ENCODE peak calls at places on chromosomes 16 and 17, in five cellular contexts. X is EL, P is type B pancreatic cell, F is Daoy, C is T-cell. A is an unnamed sample.
A peak's percentile ranks its signal among the peaks of the same experiment; 100 is the strongest.

GRCh38 chr16:11852092-11852809 is 909 bp upstream of the RSL1D1 start:
- DNase-seq in C (no peak), F (no peak), P (no peak), X (no peak), A (no peak)

GRCh38 chr16:27287887-27288286 is 19.3 kb upstream of the NSMCE1 start:
- DNase-seq in C (no peak), X (no peak), P (peak; percentile 44), F (no peak), A (peak; percentile 77)

GRCh38 chr17:67431210-67432015 is 54.3 kb downstream of the PITPNC1 start:
- DNase-seq in P (no peak), C (no peak), F (peak; percentile 65), X (peak; percentile 77), A (no peak)

GRCh38 chr16:69904495-69905170 is 46.5 kb upstream of the CLEC18A start:
- DNase-seq in X (no peak), F (no peak), C (no peak), P (no peak), A (no peak)

GRCh38 chr17:77380411-77381184 is 239.8 kb downstream of the SEC14L1 start:
- DNase-seq in P (no peak), F (no peak), X (no peak), C (no peak), A (no peak)

GRCh38 chr17:7750321-7750821 is 32.8 kb downstream of the DNAH2 start:
- DNase-seq in P (no peak), F (peak; percentile 58), X (peak; percentile 88), C (no peak), A (no peak)

GRCh38 chr17:59366040-59366757 is 34.7 kb downstream of the YPEL2 start:
- DNase-seq in P (no peak), F (no peak), X (no peak), C (no peak), A (no peak)

GRCh38 chr17:74431568-74432483 is at the start of gene GPRC5C:
- DNase-seq in P (no peak), X (no peak), C (no peak), F (peak; percentile 92), A (no peak)

GRCh38 chr16:7315813-7316212 is 16.8 kb upstream of the RBFOX1 start:
- DNase-seq in C (no peak), F (no peak), P (no peak), X (no peak), A (no peak)

GRCh38 chr17:56222255-56222654 is 69.0 kb downstream of the ANKFN1 start:
- DNase-seq in X (no peak), P (no peak), F (no peak), C (no peak), A (no peak)

GRCh38 chr17:20852541-20853370 is 190.1 kb downstream of the USP22 start:
- DNase-seq in X (peak; percentile 14), F (peak; percentile 47), C (no peak), P (no peak), A (no peak)

GRCh38 chr17:50754521-50754920 is 12.8 kb downstream of the ANKRD40CL start:
- DNase-seq in C (no peak), P (no peak), X (no peak), F (no peak), A (no peak)

A was measured in vagina.